ENCODE peak calls at places on chromosomes 7 and 10, in six cellular contexts. Y is cardiac fibroblast; L is naive thymus-derived CD8-positive, alpha-beta T cell; U is GM04503; F is thoracic aorta; A is astrocyte of the hippocampus. J is an unnamed sample.

GRCh38 chr10:95459446-95459845 is 101.7 kb downstream of the SORBS1 start:
- DNase-seq in Y (peak), L (no peak), U (no peak), F (no peak), A (peak), J (no peak)

GRCh38 chr10:49550563-49550962 is 11.6 kb upstream of the ERCC6 start:
- DNase-seq in Y (peak), L (no peak), U (no peak), F (no peak), A (peak), J (no peak)

GRCh38 chr7:92955081-92955480 is 118.7 kb upstream of the CDK6 start:
- DNase-seq in Y (no peak), L (no peak), U (no peak), F (no peak), A (no peak), J (no peak)

GRCh38 chr10:21170216-21170615 is 273.1 kb upstream of the NEBL start:
- DNase-seq in Y (no peak), L (no peak), U (no peak), F (no peak), A (no peak), J (no peak)

GRCh38 chr7:30918676-30919075 is 7.0 kb downstream of the AQP1 start:
- DNase-seq in Y (no peak), L (no peak), U (no peak), F (no peak), A (no peak), J (no peak)

GRCh38 chr10:17673517-17674051 is 29.6 kb downstream of the STAM start:
- DNase-seq in Y (peak), L (no peak), U (peak), F (no peak), A (peak), J (no peak)

GRCh38 chr7:127822822-127823508 is 171.0 kb downstream of the SND1 start:
- DNase-seq in Y (no peak), L (no peak), U (no peak), F (no peak), A (no peak), J (peak)

GRCh38 chr7:2717293-2717904 is 29.4 kb downstream of the AMZ1 start:
- DNase-seq in Y (peak), L (peak), U (no peak), F (no peak), A (no peak), J (no peak)

GRCh38 chr7:143974457-143974856 is 19.8 kb downstream of the OR2F1 start:
- DNase-seq in Y (no peak), L (no peak), U (peak), F (no peak), A (no peak), J (no peak)

GRCh38 chr7:158941821-158942605 is 85.7 kb downstream of the DYNC2I1 start:
- DNase-seq in Y (no peak), L (no peak), U (no peak), F (no peak), A (no peak), J (no peak)

GRCh38 chr10:24394479-24395190 is 185.7 kb downstream of the KIAA1217 start:
- DNase-seq in Y (no peak), L (no peak), U (no peak), F (no peak), A (no peak), J (no peak)

GRCh38 chr7:193538-194256 is 1.3 kb downstream of the FAM20C start:
- DNase-seq in Y (no peak), L (no peak), U (no peak), F (no peak), A (peak), J (no peak)

GRCh38 chr7:51223505-51223904 is 93.1 kb downstream of the COBL start:
- DNase-seq in Y (no peak), L (no peak), U (no peak), F (no peak), A (no peak), J (no peak)

GRCh38 chr7:80584778-80585177 is 53.7 kb upstream of the CD36 start:
- DNase-seq in Y (peak), L (no peak), U (no peak), F (no peak), A (peak), J (no peak)

GRCh38 chr7:141217938-141218337 is 144.1 kb downstream of the TMEM178B start:
- DNase-seq in Y (no peak), L (no peak), U (no peak), F (no peak), A (no peak), J (no peak)

GRCh38 chr10:90288403-90288933 is 569.4 kb downstream of the HTR7 start:
- DNase-seq in Y (peak), L (no peak), U (no peak), F (no peak), A (peak), J (no peak)

GRCh38 chr10:19212590-19212989 is 164.0 kb downstream of the MALRD1 start:
- DNase-seq in Y (no peak), L (no peak), U (no peak), F (no peak), A (no peak), J (no peak)

GRCh38 chr7:27096756-27097514 is 1.1 kb upstream of the HOXA1 start:
- DNase-seq in Y (no peak), L (no peak), U (no peak), F (no peak), A (peak), J (no peak)

GRCh38 chr10:110746969-110747608 is 103.0 kb downstream of the RBM20 start:
- DNase-seq in Y (no peak), L (no peak), U (no peak), F (no peak), A (no peak), J (no peak)

GRCh38 chr10:45417746-45418145 is 43.7 kb downstream of the ALOX5 start:
- DNase-seq in Y (no peak), L (no peak), U (no peak), F (no peak), A (no peak), J (no peak)

GRCh38 chr10:110852255-110852896 is 19.4 kb upstream of the PDCD4 start:
- DNase-seq in Y (no peak), L (no peak), U (no peak), F (no peak), A (peak), J (no peak)

GRCh38 chr10:605632-606325 is 83.7 kb downstream of the DIP2C start:
- DNase-seq in Y (no peak), L (no peak), U (no peak), F (no peak), A (no peak), J (no peak)

GRCh38 chr10:126352446-126352845 is 35.8 kb downstream of the ADAM12 start:
- DNase-seq in Y (no peak), L (no peak), U (no peak), F (no peak), A (no peak), J (no peak)

GRCh38 chr10:90930971-90931841 is 10.3 kb upstream of the ANKRD1 start:
- DNase-seq in Y (peak), L (no peak), U (peak), F (no peak), A (peak), J (peak)

GRCh38 chr10:10605551-10606081 is 412.1 kb upstream of the CELF2 start:
- DNase-seq in Y (peak), L (no peak), U (peak), F (peak), A (peak), J (no peak)

GRCh38 chr7:35695628-35695888 is 623 bp upstream of the HERPUD2 start:
- DNase-seq in Y (no peak), L (no peak), U (no peak), F (no peak), A (no peak), J (no peak)

GRCh38 chr10:61921143-61921542 is 19.6 kb downstream of the ARID5B start:
- DNase-seq in Y (no peak), L (no peak), U (no peak), F (no peak), A (no peak), J (no peak)

GRCh38 chr7:69527706-69528105 is 70.6 kb upstream of the AUTS2 start:
- DNase-seq in Y (no peak), L (no peak), U (no peak), F (no peak), A (no peak), J (no peak)

GRCh38 chr10:114879541-114880158 is 58.1 kb downstream of the FHIP2A start:
- DNase-seq in Y (peak), L (peak), U (no peak), F (no peak), A (peak), J (peak)

J was measured in endothelial cell.